ENCODE peak calls at places on chromosomes 1 and 21, in five cellular contexts. W is NCI-H774, K is neural crest cell, V is ACHN, F is COR-L47. B is an unnamed sample.

GRCh38 chr1:52834798-52835197 is 7.8 kb upstream of the ZYG11A start:
- DNase-seq in W (no peak), K (no peak), V (no peak), F (no peak), B (no peak)

GRCh38 chr21:45513003-45513706 is 29.1 kb downstream of the SLC19A1 start:
- DNase-seq in W (no peak), K (no peak), V (no peak), F (peak; percentile 53), B (no peak)

GRCh38 chr1:197763307-197763706 is 12.0 kb downstream of the DENND1B start:
- DNase-seq in W (no peak), K (no peak), V (no peak), F (no peak), B (no peak)

GRCh38 chr1:77889671-77890070 is 1.2 kb downstream of the NEXN start:
- DNase-seq in W (no peak), K (no peak), V (peak; percentile 90), F (no peak), B (no peak)

GRCh38 chr1:112358798-112359408 is 37.1 kb upstream of the CTTNBP2NL start:
- DNase-seq in W (peak; percentile 12), K (peak; percentile 27), V (peak; percentile 39), F (peak; percentile 18), B (peak; percentile 58)

GRCh38 chr1:243850013-243850367 is at the start of gene AKT3:
- DNase-seq in W (no peak), K (no peak), V (no peak), F (no peak), B (peak; percentile 73)

GRCh38 chr1:103247517-103247916 is 139.2 kb upstream of the COL11A1 start:
- DNase-seq in W (no peak), K (no peak), V (no peak), F (no peak), B (no peak)

GRCh38 chr1:45730075-45730779 is 20.2 kb downstream of the IPP start:
- DNase-seq in W (no peak), K (no peak), V (no peak), F (no peak), B (no peak)

GRCh38 chr1:8161546-8162110 is 135.5 kb upstream of the ERRFI1 start:
- DNase-seq in W (no peak), K (no peak), V (no peak), F (no peak), B (no peak)

GRCh38 chr1:1185101-1185765 is 11.6 kb downstream of the TTLL10 start:
- DNase-seq in W (no peak), K (no peak), V (no peak), F (no peak), B (no peak)

GRCh38 chr1:119565131-119565772 is 58.2 kb downstream of the HSD3B1 start:
- DNase-seq in W (no peak), K (no peak), V (no peak), F (no peak), B (no peak)

GRCh38 chr1:85816606-85817005 is 108.4 kb upstream of the ZNHIT6 start:
- DNase-seq in W (no peak), K (no peak), V (no peak), F (no peak), B (no peak)

GRCh38 chr1:116912846-116913245 is 3.1 kb downstream of the PTGFRN start:
- DNase-seq in W (no peak), K (no peak), V (no peak), F (no peak), B (no peak)

B was measured in SK-MEL-5.